ENCODE peak calls at places on chromosomes 3 and 15, in five cellular contexts. Q is activated T-cell treated with anti-CD3 and anti-CD28 coated beads for 4 hours; G is HEK293T; N is GM12891; C is CD4-positive, alpha-beta T cell. R is an unnamed sample.

GRCh38 chr15:48645558-48646330 is at the start of gene FBN1:
- DNase-seq in Q (no peak), G (peak; percentile 53), N (peak; percentile 75), C (no peak), R (peak; percentile 38)

GRCh38 chr15:87733977-87734376 is 522.6 kb downstream of the NTRK3 start:
- DNase-seq in Q (no peak), G (no peak), N (no peak), C (no peak), R (no peak)

GRCh38 chr15:45891766-45892165 is 256.9 kb downstream of the SQOR start:
- DNase-seq in Q (no peak), G (no peak), N (no peak), C (no peak), R (no peak)

GRCh38 chr15:52808441-52808840 is 18.3 kb upstream of the ONECUT1 start:
- DNase-seq in Q (no peak), G (no peak), N (no peak), C (no peak), R (no peak)

GRCh38 chr15:81400640-81401236 is 26.7 kb upstream of the TMC3 start:
- DNase-seq in Q (no peak), G (peak; percentile 58), N (peak; percentile 16), C (no peak), R (peak; percentile 84)

GRCh38 chr15:65420975-65421359 is 1.8 kb downstream of the IGDCC4 start:
- DNase-seq in Q (no peak), G (no peak), N (no peak), C (no peak), R (no peak)

GRCh38 chr3:127792664-127793292 is 29.5 kb downstream of the MGLL start:
- DNase-seq in Q (no peak), G (no peak), N (no peak), C (no peak), R (no peak)

GRCh38 chr3:123419156-123419849 is 29.6 kb downstream of the ADCY5 start:
- DNase-seq in Q (no peak), G (no peak), N (no peak), C (no peak), R (no peak)

GRCh38 chr3:157021679-157022078 is 138.3 kb downstream of the CCNL1 start:
- DNase-seq in Q (no peak), G (no peak), N (no peak), C (no peak), R (no peak)

GRCh38 chr3:34727700-34728099 is 911.6 kb upstream of the ARPP21 start:
- DNase-seq in Q (no peak), G (no peak), N (no peak), C (no peak), R (peak; percentile 2)

GRCh38 chr15:30649952-30650929 is 24.3 kb downstream of the ARHGAP11B start:
- DNase-seq in Q (no peak), G (no peak), N (peak; percentile 24), C (no peak), R (peak; percentile 18)

GRCh38 chr3:105656607-105657504 is 212.0 kb downstream of the CBLB start:
- DNase-seq in Q (no peak), G (no peak), N (no peak), C (no peak), R (no peak)

R was measured in KBM-7.